ENCODE peak calls at places on chromosomes 13 and 19, in four cellular contexts. T is A549, P is K562, Q is HepG2. Y is an unnamed sample.

GRCh38 chr19:4744451-4745170 is 21.0 kb upstream of the DPP9 start:
- DNase-seq in Q (no peak), T (peak), P (peak), Y (no peak)

GRCh38 chr19:10543420-10544241 is at the start of gene ATG4D:
- DNase-seq in P (peak), T (peak), Q (peak), Y (peak)

GRCh38 chr13:97221491-97221890 is 642 bp upstream of the MBNL2 start:
- DNase-seq in T (no peak), Q (no peak), P (no peak), Y (no peak)

GRCh38 chr19:54707932-54708331 is 16.3 kb upstream of the KIR3DL3 start:
- DNase-seq in T (no peak), Q (no peak), P (no peak), Y (no peak)

GRCh38 chr13:75326173-75327131 is 155.5 kb downstream of the TBC1D4 start:
- DNase-seq in T (no peak), Q (no peak), P (peak), Y (no peak)

GRCh38 chr13:64675256-64675892 is 2554.8 kb downstream of the PCDH9 start:
- DNase-seq in Q (peak), P (no peak), T (peak), Y (no peak)

GRCh38 chr13:33183431-33184130 is 102.0 kb downstream of the STARD13 start:
- DNase-seq in T (no peak), P (no peak), Q (no peak), Y (no peak)

GRCh38 chr13:88627071-88627470 is 955.9 kb downstream of the SLITRK5 start:
- DNase-seq in T (no peak), P (no peak), Q (no peak), Y (no peak)

GRCh38 chr19:17339088-17339741 is 1.9 kb downstream of the GTPBP3 start:
- DNase-seq in P (peak), Q (no peak), T (no peak), Y (peak)

GRCh38 chr13:71935166-71935840 is 68.3 kb upstream of the DACH1 start:
- DNase-seq in P (no peak), Q (no peak), T (no peak), Y (no peak)

GRCh38 chr13:34107814-34108213 is 289.9 kb downstream of the RFC3 start:
- DNase-seq in P (no peak), Q (no peak), T (no peak), Y (no peak)

GRCh38 chr19:4368128-4368820 is 24.9 kb downstream of the MPND start:
- DNase-seq in T (no peak), P (no peak), Q (no peak), Y (no peak)

GRCh38 chr19:5515737-5516136 is 52.0 kb downstream of the TINCR start:
- DNase-seq in P (peak), Q (no peak), T (peak), Y (peak)

GRCh38 chr13:77114271-77114670 is 87.3 kb upstream of the FBXL3 start:
- DNase-seq in Q (no peak), T (no peak), P (no peak), Y (no peak)

GRCh38 chr13:35978607-35979316 is 152.4 kb downstream of the DCLK1 start:
- DNase-seq in P (peak), T (peak), Q (peak), Y (peak)

GRCh38 chr13:50917572-50917971 is 8.0 kb downstream of the RNASEH2B start:
- DNase-seq in T (no peak), Q (no peak), P (no peak), Y (no peak)

GRCh38 chr13:52737451-52737850 is 2.2 kb downstream of the CNMD start:
- DNase-seq in P (no peak), Q (no peak), T (no peak), Y (no peak)

GRCh38 chr13:113040597-113041292 is 64.8 kb upstream of the F7 start:
- DNase-seq in Q (no peak), T (no peak), P (no peak), Y (no peak)

GRCh38 chr19:11088508-11089253 is 582 bp upstream of the LDLR start:
- DNase-seq in T (no peak), P (no peak), Q (peak), Y (no peak)

GRCh38 chr13:71255633-71256032 is 611.4 kb downstream of the DACH1 start:
- DNase-seq in Q (no peak), T (no peak), P (no peak), Y (no peak)

GRCh38 chr19:16889429-16889882 is 657 bp downstream of the F2RL3 start:
- DNase-seq in T (no peak), Q (no peak), P (peak), Y (no peak)

GRCh38 chr13:26525528-26525927 is 32.0 kb upstream of the WASF3 start:
- DNase-seq in T (no peak), P (no peak), Q (no peak), Y (no peak)

GRCh38 chr13:112807653-112808376 is 118.0 kb downstream of the ATP11A start:
- DNase-seq in T (no peak), Q (no peak), P (no peak), Y (no peak)

GRCh38 chr13:114048463-114048862 is 74.6 kb upstream of the C13orf46 start:
- DNase-seq in P (no peak), Q (no peak), T (no peak), Y (peak)

GRCh38 chr13:60226507-60226906 is 62.8 kb upstream of the DIAPH3 start:
- DNase-seq in T (peak), P (peak), Q (peak), Y (peak)

GRCh38 chr19:55700813-55701212 is 25.8 kb downstream of the EPN1 start:
- DNase-seq in P (no peak), T (no peak), Q (no peak), Y (no peak)

GRCh38 chr19:48991823-48992570 is 1.1 kb downstream of the GYS1 start:
- DNase-seq in P (peak), Q (no peak), T (peak), Y (no peak)

GRCh38 chr13:103931396-103931795 is 865.2 kb upstream of the SLC10A2 start:
- DNase-seq in Q (no peak), P (no peak), T (no peak), Y (no peak)

GRCh38 chr13:43307921-43308433 is 284.6 kb downstream of the DNAJC15 start:
- DNase-seq in P (no peak), Q (peak), T (peak), Y (no peak)

GRCh38 chr19:47417746-47418594 is 1.4 kb downstream of the MEIS3 start:
- DNase-seq in Q (no peak), P (no peak), T (no peak), Y (no peak)

GRCh38 chr13:112942689-112943308 is 26.2 kb upstream of the MCF2L start:
- DNase-seq in T (peak), Q (peak), P (peak), Y (peak)

GRCh38 chr13:21338156-21338555 is 120.9 kb downstream of the ZDHHC20 start:
- DNase-seq in T (no peak), P (no peak), Q (peak), Y (no peak)

GRCh38 chr13:99980201-99981114 is 1.1 kb upstream of the ZIC2 start:
- DNase-seq in T (peak), Q (no peak), P (peak), Y (peak)

DNA sequence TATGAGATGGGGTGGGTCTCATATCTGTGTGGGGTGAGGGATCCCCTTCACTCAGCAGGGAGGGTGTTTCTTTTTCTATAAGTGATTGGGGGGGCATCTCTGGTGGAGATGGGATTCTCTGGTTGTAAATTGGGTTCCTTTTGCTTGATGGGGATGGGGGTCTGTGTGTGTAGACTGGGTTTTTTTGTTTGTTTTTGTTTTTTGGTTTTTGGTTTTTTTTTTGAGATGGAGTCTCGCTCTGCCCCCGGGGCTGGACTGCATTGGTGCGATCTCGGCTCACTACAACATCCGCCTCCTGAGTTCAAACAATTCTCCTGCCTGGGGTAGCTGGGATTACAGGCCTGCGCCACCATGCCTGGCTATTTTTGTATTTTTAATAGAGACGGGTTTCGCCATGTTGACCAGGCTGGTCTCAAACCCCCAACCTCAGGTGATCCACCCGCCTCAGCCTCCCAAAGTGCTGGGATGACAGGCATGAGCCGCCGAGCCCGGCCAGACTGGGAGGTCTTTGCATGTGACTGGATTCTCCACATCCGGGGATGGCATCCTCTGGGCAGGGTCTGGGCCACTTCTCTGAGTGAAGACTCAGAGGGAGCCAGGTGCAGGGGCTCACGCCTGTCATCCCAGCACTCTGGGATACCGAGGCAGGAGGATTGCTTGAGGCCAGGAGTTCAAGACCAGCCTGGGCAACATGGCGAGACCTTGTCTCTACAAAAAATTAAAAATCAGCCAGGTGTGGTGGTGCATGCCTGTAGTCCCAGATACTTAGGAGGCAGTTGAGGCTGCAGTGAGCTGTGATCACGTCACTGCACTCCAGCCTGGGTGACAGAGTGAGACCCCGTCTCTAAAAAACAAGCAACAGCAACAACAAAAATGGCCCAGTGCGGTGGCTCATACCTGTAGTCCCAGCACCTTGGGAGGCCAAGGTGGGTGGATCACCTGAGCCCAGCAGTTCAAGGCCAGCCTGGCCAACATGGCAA is 799 bp downstream of the MYBPC2 start:
- DNase-seq in P (no peak), Q (no peak), T (no peak), Y (no peak)
- TF ChIP-seq HMGXB4 in P (no peak), Q (no peak), T (no peak), Y (no peak)

DNA sequence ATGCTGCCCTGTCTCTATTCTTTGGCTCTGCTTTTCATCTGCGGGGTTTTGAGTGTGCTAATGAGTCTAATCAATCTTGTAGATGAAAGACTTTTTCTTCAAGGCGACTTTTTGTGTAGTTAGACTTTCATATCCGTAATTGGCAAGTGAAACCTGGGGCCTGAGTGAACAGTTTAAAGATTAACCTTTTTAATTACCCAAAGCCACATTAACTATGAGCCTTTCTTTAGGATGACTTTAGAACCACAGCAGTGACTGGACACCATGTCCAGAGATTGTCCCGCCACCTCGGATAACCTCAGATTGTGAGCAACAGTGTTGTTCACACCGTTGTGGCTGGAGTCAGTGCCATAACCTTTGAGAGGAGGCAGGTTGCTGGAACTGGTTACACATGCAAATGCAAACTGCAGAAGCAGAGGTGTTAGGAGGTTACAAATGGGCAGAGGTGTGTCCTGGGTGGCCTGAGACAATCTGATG is 58.7 kb downstream of the SIAH3 start:
- DNase-seq in P (no peak), Q (no peak), T (no peak), Y (no peak)
- TF ChIP-seq HMGXB4 in P (no peak), Q (no peak), T (no peak), Y (no peak)

DNA sequence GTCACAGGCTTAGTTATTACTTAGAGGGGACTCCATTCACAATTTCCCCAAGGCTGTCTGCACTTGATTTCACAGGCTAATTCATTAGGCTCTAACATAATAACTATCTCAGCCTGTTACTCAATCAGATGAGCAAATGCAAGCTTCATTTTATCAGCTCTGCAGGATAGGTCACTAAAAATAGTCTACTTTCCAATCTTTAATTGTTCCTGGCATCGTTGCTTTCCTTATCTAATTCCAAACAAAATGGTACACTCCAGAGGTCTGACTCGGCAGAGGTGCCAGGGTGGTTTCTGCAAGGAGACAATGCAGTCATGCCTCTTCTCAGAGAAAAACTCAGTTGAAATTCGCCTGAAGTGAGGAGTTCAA is 69.8 kb upstream of the SLC15A1 start:
- DNase-seq in Q (no peak), T (peak), P (no peak), Y (no peak)
- TF ChIP-seq HMGXB4 in Q (no peak), T (no peak), P (no peak), Y (no peak)

GRCh38 chr13:29885967-29886366 is 35.5 kb upstream of the UBL3 start:
- DNase-seq in P (no peak), T (no peak), Q (no peak), Y (no peak)

GRCh38 chr13:29886446-29886845 is 36.0 kb upstream of the UBL3 start:
- DNase-seq in P (no peak), Q (no peak), T (no peak), Y (no peak)

GRCh38 chr13:29887651-29888050 is 37.2 kb upstream of the UBL3 start:
- DNase-seq in P (no peak), Q (no peak), T (no peak), Y (no peak)

GRCh38 chr13:29887030-29887557 is 36.7 kb upstream of the UBL3 start:
- DNase-seq in P (no peak), T (no peak), Q (no peak), Y (no peak)

DNA sequence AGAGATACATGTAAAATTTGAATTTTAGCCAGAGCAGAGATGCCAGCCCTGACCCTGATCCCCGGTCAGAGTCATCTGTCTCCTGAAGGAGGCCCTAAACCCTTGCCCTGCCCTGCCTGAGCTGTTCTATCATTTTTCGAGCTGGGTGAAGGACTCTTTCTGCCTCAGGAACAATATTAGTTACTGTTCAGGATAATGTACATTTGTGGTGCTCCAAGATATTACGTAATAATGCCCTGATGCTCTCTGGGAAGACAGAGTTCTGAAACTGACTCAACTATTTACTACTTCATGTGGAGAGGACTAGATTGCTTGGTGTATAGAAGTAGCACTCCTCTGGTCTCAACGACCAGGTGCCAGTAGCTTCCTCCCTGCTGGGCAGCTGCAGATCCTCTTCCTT is 37.9 kb upstream of the UBL3 start:
- DNase-seq in P (no peak), Q (no peak), T (no peak), Y (no peak)
- TF ChIP-seq HMGXB4 in P (no peak), Q (no peak), T (no peak), Y (no peak)

DNA sequence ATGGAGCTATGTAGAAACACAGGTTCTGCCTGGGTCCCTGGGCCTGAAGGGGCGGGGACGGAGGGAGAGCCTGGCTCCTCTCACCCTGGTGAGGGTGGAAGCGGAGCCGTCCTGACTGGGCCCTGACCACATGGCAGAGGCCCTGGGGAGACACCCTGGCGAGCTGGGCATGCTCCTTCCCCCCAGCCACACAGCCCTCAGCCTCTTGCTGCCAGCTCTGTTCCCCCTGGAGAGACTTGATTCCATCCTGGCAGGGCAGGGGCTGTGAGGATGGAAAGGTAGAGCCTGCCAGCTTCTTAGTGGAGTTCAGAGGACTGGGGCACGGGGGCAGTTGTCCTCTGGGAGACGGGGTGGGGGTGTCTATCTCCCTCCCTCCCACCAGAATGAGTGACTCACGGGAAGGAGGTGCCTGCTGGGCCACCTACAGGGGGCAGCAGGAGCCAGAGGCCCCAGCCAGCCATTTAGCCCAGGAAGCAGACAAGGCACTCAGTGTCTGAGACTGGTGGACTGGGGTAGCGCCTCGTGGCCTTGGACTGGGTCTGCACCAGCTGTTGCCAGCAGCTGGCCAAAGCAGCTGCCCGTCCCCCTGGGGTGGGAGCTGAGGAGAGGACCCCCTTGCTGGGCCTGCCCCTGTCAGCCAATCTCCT is 22.8 kb upstream of the RNF17 start:
- DNase-seq in Q (peak), P (peak), T (peak), Y (no peak)
- TF ChIP-seq HMGXB4 in Q (no peak), P (no peak), T (no peak), Y (no peak)

DNA sequence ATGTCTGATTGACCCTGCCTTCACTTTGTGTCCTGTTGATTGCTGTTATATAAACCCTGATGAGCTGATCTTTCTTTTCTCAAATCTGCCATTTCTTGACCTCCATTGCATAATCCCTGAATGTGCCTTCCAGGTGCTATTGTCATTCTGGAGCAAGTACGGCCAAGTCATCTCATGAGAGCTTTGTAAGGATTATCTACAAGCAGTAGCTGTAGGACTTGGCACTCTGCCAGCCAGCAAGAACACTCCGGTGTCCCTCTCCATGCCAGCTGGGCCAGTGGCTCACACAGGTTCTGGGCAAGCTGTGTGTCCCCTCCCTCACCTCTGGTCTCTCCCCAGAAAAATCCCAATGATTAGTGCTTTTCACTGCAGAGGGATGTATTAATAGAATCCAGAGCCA is 348.1 kb downstream of the FOXO1 start:
- DNase-seq in Q (no peak), T (no peak), P (no peak), Y (no peak)
- TF ChIP-seq HMGXB4 in Q (no peak), T (no peak), P (no peak), Y (no peak)

GRCh38 chr19:35557539-35558399 is 5.7 kb downstream of the ATP4A start:
- DNase-seq in T (peak), Q (no peak), P (peak), Y (peak)
- TF ChIP-seq HMGXB4 in T (no peak), Q (peak), P (no peak), Y (peak)

Y was measured in WTC11.